ENCODE peak calls at places on chromosomes 3 and 15, in eight cellular contexts. R is HepG2, P is mesothelial cell of epicardium, V is A549, L is H7, M is endothelial cell of umbilical vein, J is ELF-1, S is fibroblast of lung. U is an unnamed sample.

GRCh38 chr3:16739416-16740091 is 134.3 kb upstream of the DAZL start:
- DNase-seq in P (no peak), R (no peak), M (no peak), V (no peak), J (no peak), L (no peak), S (peak), U (no peak)

GRCh38 chr3:112390783-112391641 is 58.1 kb downstream of the CD200 start:
- DNase-seq in V (no peak), M (peak), L (peak), S (peak), J (peak), R (no peak), P (no peak), U (no peak)

GRCh38 chr3:169497567-169498257 is 165.8 kb downstream of the MECOM start:
- DNase-seq in J (no peak), V (no peak), R (no peak), L (no peak), S (peak), M (peak), P (no peak), U (no peak)

GRCh38 chr3:143535994-143536784 is 312.1 kb downstream of the SLC9A9 start:
- DNase-seq in R (no peak), M (no peak), V (no peak), S (no peak), L (no peak), J (no peak), P (no peak), U (peak)

GRCh38 chr3:40971191-40972168 is 227.8 kb upstream of the CTNNB1 start:
- DNase-seq in V (peak), P (no peak), M (peak), J (peak), R (peak), L (no peak), S (peak), U (peak)

GRCh38 chr3:45035441-45036301 is 9.6 kb downstream of the CLEC3B start:
- DNase-seq in L (peak), M (no peak), P (no peak), V (no peak), J (no peak), S (peak), R (no peak), U (peak)

GRCh38 chr3:47469616-47470015 is 6.1 kb downstream of the SCAP start:
- DNase-seq in S (peak), L (no peak), V (no peak), R (no peak), P (no peak), J (no peak), M (no peak), U (peak)

GRCh38 chr15:49688135-49688790 is 67.4 kb downstream of the DTWD1 start:
- DNase-seq in J (no peak), R (no peak), P (no peak), S (peak), V (no peak), M (no peak), L (no peak), U (no peak)

GRCh38 chr15:92629975-92630626 is 25.5 kb downstream of the FAM174B start:
- DNase-seq in M (peak), P (no peak), J (no peak), L (no peak), V (no peak), S (no peak), R (no peak), U (no peak)

GRCh38 chr3:17972476-17972875 is 230.0 kb upstream of the TBC1D5 start:
- DNase-seq in L (no peak), V (no peak), S (no peak), M (no peak), J (no peak), P (no peak), R (no peak), U (no peak)

GRCh38 chr15:77582763-77583162 is 49.9 kb downstream of the LINGO1 start:
- DNase-seq in P (no peak), J (no peak), M (no peak), L (no peak), R (no peak), V (no peak), S (no peak), U (no peak)

GRCh38 chr3:55687526-55687925 is 200.4 kb upstream of the WNT5A start:
- DNase-seq in J (peak), P (no peak), L (no peak), S (no peak), R (no peak), M (no peak), V (no peak), U (no peak)

GRCh38 chr15:68843425-68844311 is 23.0 kb upstream of the ANP32A start:
- DNase-seq in S (peak), L (peak), J (peak), P (no peak), M (peak), R (no peak), V (no peak), U (peak)

GRCh38 chr3:186413615-186414415 is 51.8 kb upstream of the DGKG start:
- DNase-seq in R (no peak), L (no peak), M (no peak), S (peak), V (peak), J (peak), P (no peak), U (peak)

GRCh38 chr3:45792036-45792435 is 4.3 kb downstream of the SLC6A20 start:
- DNase-seq in P (no peak), R (no peak), M (no peak), J (no peak), V (no peak), S (no peak), L (no peak), U (no peak)

GRCh38 chr15:56988219-56988618 is 69.8 kb downstream of the TCF12 start:
- DNase-seq in L (no peak), S (no peak), V (no peak), R (no peak), P (no peak), M (no peak), J (no peak), U (no peak)

GRCh38 chr15:34059946-34060345 is 20.9 kb upstream of the AVEN start:
- DNase-seq in J (no peak), R (no peak), S (no peak), L (no peak), P (no peak), M (no peak), V (no peak), U (no peak)

GRCh38 chr3:100875239-100875638 is 118.0 kb downstream of the ABI3BP start:
- DNase-seq in R (no peak), V (no peak), P (no peak), J (no peak), S (peak), L (no peak), M (peak), U (peak)

GRCh38 chr3:142468456-142468855 is 20.6 kb upstream of the XRN1 start:
- DNase-seq in S (no peak), V (no peak), L (no peak), R (no peak), J (no peak), P (no peak), M (no peak), U (no peak)

GRCh38 chr3:123841476-123842238 is 42.5 kb downstream of the MYLK start:
- DNase-seq in V (no peak), S (no peak), L (no peak), M (no peak), R (no peak), J (no peak), P (no peak), U (no peak)

GRCh38 chr15:100986158-100986896 is 67.2 kb downstream of the LRRK1 start:
- DNase-seq in R (no peak), M (no peak), J (peak), L (no peak), V (peak), S (no peak), P (no peak), U (peak)

GRCh38 chr15:93073465-93073952 is 15.5 kb downstream of the RGMA start:
- DNase-seq in J (peak), L (peak), S (no peak), P (no peak), R (no peak), M (no peak), V (no peak), U (no peak)

GRCh38 chr3:71779674-71780377 is 5.1 kb downstream of the PROK2 start:
- DNase-seq in M (no peak), L (no peak), P (no peak), R (no peak), V (no peak), S (no peak), J (no peak), U (no peak)

GRCh38 chr3:37836589-37836988 is 25.1 kb upstream of the CTDSPL start:
- DNase-seq in R (no peak), M (no peak), L (no peak), P (no peak), S (no peak), V (no peak), J (no peak), U (no peak)

GRCh38 chr15:59616390-59616789 is 4.8 kb downstream of the GCNT3 start:
- DNase-seq in J (no peak), R (peak), P (no peak), V (peak), M (no peak), S (no peak), L (no peak), U (peak)

GRCh38 chr15:41990243-41990605 is 17.9 kb upstream of the EHD4 start:
- DNase-seq in P (no peak), S (no peak), J (no peak), L (no peak), M (no peak), R (no peak), V (no peak), U (no peak)

GRCh38 chr15:83204697-83205096 is 2.9 kb downstream of the HDGFL3 start:
- DNase-seq in R (no peak), L (peak), S (no peak), M (peak), J (peak), V (no peak), P (no peak), U (no peak)

GRCh38 chr3:56720836-56721235 is 37.8 kb upstream of the TASOR start:
- DNase-seq in L (no peak), M (no peak), R (no peak), V (no peak), P (no peak), J (no peak), S (no peak), U (no peak)